ENCODE peak calls at places on chromosomes 16 and 17, in seven cellular contexts. X is GM20000, W is testis, I is activated B cell treated with CpG ODN at 0.5 μM for 24 hours, P is NB4, S is GM13976, E is tibial artery. H is an unnamed sample.

GRCh38 chr16:47574091-47575054 is 113.2 kb downstream of the PHKB start:
- DNase-seq in S (peak; percentile 24), P (peak; percentile 27), W (no peak), I (no peak), E (no peak), X (no peak), H (peak; percentile 18)

GRCh38 chr16:61014869-61015268 is 1021.4 kb downstream of the CDH8 start:
- DNase-seq in W (no peak), P (peak; percentile 18), S (no peak), I (no peak), E (no peak), X (no peak), H (no peak)

GRCh38 chr16:28923652-28924398 is 1.2 kb downstream of the RABEP2 start:
- DNase-seq in W (peak; percentile 30), P (no peak), I (peak; percentile 56), E (no peak), S (peak; percentile 80), X (peak; percentile 78), H (peak; percentile 77)

GRCh38 chr17:41777157-41777578 is 9.3 kb downstream of the JUP start:
- DNase-seq in X (no peak), E (no peak), I (no peak), W (peak; percentile 48), S (no peak), P (no peak), H (no peak)

GRCh38 chr16:70523621-70524405 is at the start of gene SF3B3:
- DNase-seq in W (peak; percentile 81), E (peak; percentile 80), X (peak; percentile 62), P (peak; percentile 82), I (peak; percentile 73), S (peak; percentile 78), H (peak; percentile 74)

GRCh38 chr17:43784628-43785101 is 4.4 kb downstream of the CFAP97D1 start:
- DNase-seq in W (no peak), I (no peak), X (no peak), P (no peak), E (no peak), S (no peak), H (no peak)

GRCh38 chr17:77914440-77915254 is 43.9 kb upstream of the TNRC6C start:
- DNase-seq in S (no peak), I (no peak), E (peak; percentile 50), W (peak; percentile 40), X (no peak), P (no peak), H (no peak)

GRCh38 chr16:49937886-49938285 is 82.0 kb upstream of the ZNF423 start:
- DNase-seq in X (no peak), I (no peak), W (no peak), S (no peak), P (no peak), E (no peak), H (no peak)

GRCh38 chr17:5413682-5414081 is 5.8 kb downstream of the NUP88 start:
- DNase-seq in X (no peak), I (no peak), W (no peak), E (no peak), P (peak; percentile 82), S (no peak), H (no peak)

GRCh38 chr16:68898026-68898425 is 54.7 kb downstream of the TANGO6 start:
- DNase-seq in I (no peak), E (no peak), P (no peak), W (no peak), S (no peak), X (no peak), H (no peak)

GRCh38 chr17:43540821-43541674 is 5.1 kb downstream of the ETV4 start:
- DNase-seq in P (peak; percentile 71), W (no peak), X (no peak), I (no peak), E (no peak), S (no peak), H (no peak)

GRCh38 chr17:63191610-63192009 is 225.6 kb downstream of the TANC2 start:
- DNase-seq in P (peak; percentile 2), W (no peak), I (no peak), S (no peak), E (no peak), X (no peak), H (no peak)

GRCh38 chr16:73288435-73288834 is 240.5 kb upstream of the ZFHX3 start:
- DNase-seq in X (no peak), I (no peak), S (no peak), E (no peak), W (no peak), P (no peak), H (no peak)

GRCh38 chr16:81515281-81515680 is 70.7 kb downstream of the CMIP start:
- DNase-seq in E (peak; percentile 49), P (no peak), W (no peak), X (no peak), S (no peak), I (no peak), H (no peak)

GRCh38 chr16:79595916-79596450 is 4.6 kb downstream of the MAF start:
- DNase-seq in W (peak; percentile 55), I (no peak), P (no peak), E (no peak), S (no peak), X (no peak), H (no peak)

GRCh38 chr17:18928726-18929125 is 23.2 kb upstream of the SLC5A10 start:
- DNase-seq in W (no peak), S (no peak), I (no peak), P (no peak), X (no peak), E (no peak), H (no peak)

GRCh38 chr16:4433914-4434787 is 8.5 kb downstream of the DNAJA3 start:
- DNase-seq in X (no peak), P (no peak), S (no peak), W (no peak), E (no peak), I (no peak), H (no peak)

GRCh38 chr17:33375783-33376182 is 82.7 kb upstream of the ASIC2 start:
- DNase-seq in S (no peak), W (no peak), X (no peak), P (no peak), E (no peak), I (no peak), H (no peak)

GRCh38 chr16:73126453-73126853 is 78.5 kb upstream of the ZFHX3 start:
- DNase-seq in I (no peak), E (peak; percentile 70), S (no peak), X (no peak), W (no peak), P (peak; percentile 78), H (no peak)

DNA sequence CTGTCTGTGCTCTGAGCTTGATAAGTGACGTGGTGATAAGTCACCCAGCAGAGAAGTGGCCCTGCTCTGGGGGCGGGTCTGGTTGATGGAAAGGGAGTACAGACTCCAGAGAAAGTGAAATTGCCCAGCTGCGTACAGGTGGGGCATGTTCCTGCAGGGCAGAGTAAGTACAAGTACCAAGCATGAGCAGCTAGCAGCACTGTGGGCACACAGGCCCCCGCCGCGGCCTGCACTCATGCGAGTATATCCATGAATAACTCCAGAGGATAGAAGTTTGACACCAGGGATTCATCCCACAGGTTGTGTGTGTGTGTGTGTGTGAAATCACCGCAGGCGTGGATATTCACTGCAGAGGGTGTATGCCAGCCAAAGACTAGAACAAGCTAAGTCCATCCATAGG is 13.2 kb downstream of the DNAI2 start:
- DNase-seq in S (no peak), E (no peak), X (no peak), P (no peak), I (no peak), W (no peak), H (no peak)
- TF ChIP-seq CTCF in S (no peak), E (no peak), X (no peak), P (no peak), I (no peak), W (no peak), H (no peak)

GRCh38 chr16:82773018-82773417 is 146.2 kb downstream of the CDH13 start:
- DNase-seq in E (no peak), W (no peak), X (no peak), I (no peak), S (no peak), P (no peak), H (no peak)

GRCh38 chr16:82767808-82768207 is 141.0 kb downstream of the CDH13 start:
- DNase-seq in P (no peak), E (no peak), W (no peak), X (no peak), I (no peak), S (no peak), H (no peak)

GRCh38 chr16:82776466-82777146 is 149.8 kb downstream of the CDH13 start:
- DNase-seq in P (no peak), S (no peak), X (no peak), E (no peak), I (no peak), W (no peak), H (no peak)

GRCh38 chr16:82769845-82770244 is 143.1 kb downstream of the CDH13 start:
- DNase-seq in S (no peak), I (no peak), E (no peak), P (no peak), W (no peak), X (no peak), H (no peak)

DNA sequence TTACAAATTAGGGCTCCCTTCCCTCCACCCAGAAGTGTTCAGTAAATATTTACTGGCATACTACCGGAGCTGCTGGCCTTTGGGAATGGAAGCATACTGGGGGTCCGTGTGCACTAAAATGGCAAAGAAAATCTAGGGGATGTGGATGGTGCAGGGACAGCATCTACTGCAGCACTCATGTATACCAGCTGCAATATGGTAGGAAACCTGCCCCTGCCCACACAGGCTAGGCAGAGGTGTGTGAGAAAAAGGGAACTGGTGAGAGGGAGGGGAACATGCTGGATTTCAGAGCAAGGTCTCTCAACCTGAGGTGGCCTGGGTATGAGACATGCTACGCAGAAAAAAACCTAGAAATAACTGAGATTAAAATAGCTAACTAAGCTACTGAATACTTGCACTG is 145.4 kb downstream of the CDH13 start:
- DNase-seq in I (no peak), S (no peak), E (no peak), W (no peak), X (no peak), P (no peak), H (no peak)
- TF ChIP-seq CTCF in I (no peak), S (no peak), E (no peak), W (no peak), X (no peak), P (no peak), H (no peak)

DNA sequence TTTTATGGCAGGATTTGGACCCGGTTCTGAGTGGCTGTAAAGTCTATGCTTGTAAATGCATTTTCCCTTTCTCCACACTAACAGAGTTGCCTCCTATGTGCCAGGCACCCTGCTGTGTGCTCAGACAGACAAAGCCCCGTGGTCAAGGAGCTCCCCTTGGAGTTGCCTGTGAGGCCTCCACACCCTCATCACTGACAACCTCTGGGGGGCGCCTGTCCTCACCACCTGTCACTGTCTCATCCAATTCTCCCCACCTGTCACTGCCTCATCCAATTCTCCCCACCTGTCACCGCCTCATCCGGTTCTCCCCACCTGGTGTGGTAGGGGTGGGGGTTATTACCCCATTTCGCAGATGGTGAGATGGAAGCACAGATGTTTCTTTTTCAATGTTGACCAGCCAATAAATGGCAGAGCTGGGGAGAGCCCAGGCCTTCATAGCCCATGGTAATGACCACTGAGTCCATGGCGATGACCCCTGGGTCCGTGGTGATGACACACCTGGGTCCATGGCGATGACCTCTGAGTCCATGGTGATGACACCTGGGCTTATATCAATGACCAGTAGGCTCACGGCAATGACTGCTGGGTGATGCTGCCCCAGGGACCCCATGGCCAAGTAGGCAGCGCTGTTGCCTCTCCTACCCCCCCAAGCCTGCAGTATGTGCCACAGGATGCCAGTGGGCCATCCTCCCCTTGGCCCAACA is 150.1 kb downstream of the IRF8 start:
- DNase-seq in S (no peak), I (no peak), X (no peak), W (no peak), P (no peak), E (no peak), H (no peak)
- TF ChIP-seq CTCF in S (no peak), I (no peak), X (no peak), W (no peak), P (peak; percentile 23), E (no peak), H (no peak)

GRCh38 chr17:3647769-3648540 is 11.4 kb downstream of the CTNS start:
- DNase-seq in E (no peak), S (no peak), I (no peak), X (no peak), W (peak; percentile 87), P (peak; percentile 57), H (peak; percentile 66)
- TF ChIP-seq CTCF in E (no peak), S (peak; percentile 50), I (no peak), X (peak; percentile 27), W (peak; percentile 13), P (peak; percentile 47), H (peak; percentile 26)